ENCODE peak calls at places on chromosomes 13 and 19, in eight cellular contexts. F is endothelial cell of umbilical vein, S is GM23338, D is K562, A is H1, Q is HCT116, I is HepG2, L is GM12878. R is an unnamed sample.

GRCh38 chr13:59747529-59747928 is 416.2 kb downstream of the DIAPH3 start:
- DNase-seq in F (no peak), S (peak), D (no peak), A (no peak), Q (peak), I (peak), L (no peak), R (no peak)

GRCh38 chr13:45393941-45394570 is 24.1 kb downstream of the SLC25A30 start:
- DNase-seq in F (peak), S (peak), D (peak), A (no peak), Q (peak), I (peak), L (no peak), R (no peak)

GRCh38 chr13:39599842-39600241 is 3.2 kb downstream of the LHFPL6 start:
- DNase-seq in F (no peak), S (no peak), D (no peak), A (no peak), Q (no peak), I (no peak), L (no peak), R (no peak)

GRCh38 chr13:76953921-76954320 is 5.6 kb downstream of the ACOD1 start:
- DNase-seq in F (no peak), S (no peak), D (no peak), A (no peak), Q (no peak), I (no peak), L (no peak), R (no peak)

GRCh38 chr13:27296496-27296895 is 25.9 kb downstream of the RASL11A start:
- DNase-seq in F (no peak), S (no peak), D (no peak), A (no peak), Q (no peak), I (no peak), L (no peak), R (no peak)

GRCh38 chr13:106052200-106052767 is 483.2 kb downstream of the EFNB2 start:
- DNase-seq in F (no peak), S (peak), D (no peak), A (no peak), Q (no peak), I (no peak), L (no peak), R (no peak)

GRCh38 chr13:106028916-106029315 is 506.5 kb downstream of the EFNB2 start:
- DNase-seq in F (no peak), S (no peak), D (no peak), A (no peak), Q (no peak), I (no peak), L (no peak), R (no peak)

GRCh38 chr19:47331931-47332547 is at the start of gene C5AR2:
- DNase-seq in F (no peak), S (no peak), D (no peak), A (no peak), Q (no peak), I (no peak), L (no peak), R (no peak)

GRCh38 chr19:19224150-19224851 is 12.5 kb downstream of the NCAN start:
- DNase-seq in F (no peak), S (no peak), D (no peak), A (no peak), Q (no peak), I (no peak), L (no peak), R (no peak)

GRCh38 chr19:2747349-2747748 is 7.5 kb upstream of the SLC39A3 start:
- DNase-seq in F (no peak), S (no peak), D (no peak), A (no peak), Q (no peak), I (no peak), L (peak), R (no peak)

GRCh38 chr13:22594041-22594440 is 586.7 kb upstream of the SGCG start:
- DNase-seq in F (no peak), S (no peak), D (no peak), A (no peak), Q (no peak), I (peak), L (no peak), R (no peak)

GRCh38 chr13:97967948-97968347 is 14.5 kb downstream of the IPO5 start:
- DNase-seq in F (no peak), S (no peak), D (no peak), A (no peak), Q (no peak), I (no peak), L (no peak), R (no peak)

GRCh38 chr13:108987488-108987887 is 358.1 kb downstream of the MYO16 start:
- DNase-seq in F (no peak), S (no peak), D (no peak), A (no peak), Q (no peak), I (no peak), L (no peak), R (no peak)

GRCh38 chr13:20544186-20544914 is 18.7 kb upstream of the CRYL1 start:
- DNase-seq in F (no peak), S (no peak), D (no peak), A (no peak), Q (no peak), I (no peak), L (no peak), R (no peak)

GRCh38 chr13:59086147-59086546 is 1077.6 kb downstream of the DIAPH3 start:
- DNase-seq in F (peak), S (no peak), D (no peak), A (no peak), Q (no peak), I (no peak), L (no peak), R (no peak)

GRCh38 chr13:28012896-28013295 is 24.4 kb upstream of the URAD start:
- DNase-seq in F (no peak), S (no peak), D (no peak), A (no peak), Q (no peak), I (no peak), L (peak), R (no peak)

GRCh38 chr13:42164557-42165125 is 107.3 kb upstream of the AKAP11 start:
- DNase-seq in F (no peak), S (no peak), D (no peak), A (no peak), Q (no peak), I (no peak), L (no peak), R (no peak)

GRCh38 chr13:47330031-47330430 is 433.2 kb upstream of the HTR2A start:
- DNase-seq in F (no peak), S (no peak), D (no peak), A (no peak), Q (no peak), I (no peak), L (no peak), R (no peak)

GRCh38 chr19:5231857-5232503 is 108.6 kb downstream of the PTPRS start:
- DNase-seq in F (no peak), S (no peak), D (no peak), A (no peak), Q (no peak), I (no peak), L (no peak), R (no peak)

GRCh38 chr13:31909889-31910551 is 121.6 kb upstream of the FRY start:
- DNase-seq in F (peak), S (peak), D (peak), A (no peak), Q (peak), I (peak), L (peak), R (peak)

GRCh38 chr19:13959962-13960862 is 7.9 kb downstream of the DCAF15 start:
- DNase-seq in F (no peak), S (peak), D (peak), A (no peak), Q (no peak), I (no peak), L (no peak), R (no peak)

GRCh38 chr19:2695288-2695866 is 7.1 kb downstream of the GNG7 start:
- DNase-seq in F (peak), S (no peak), D (no peak), A (no peak), Q (no peak), I (no peak), L (no peak), R (no peak)

GRCh38 chr13:45315520-45316167 is 25.3 kb downstream of the TPT1 start:
- DNase-seq in F (no peak), S (no peak), D (no peak), A (no peak), Q (no peak), I (no peak), L (no peak), R (no peak)

GRCh38 chr19:19500975-19501644 is 14.2 kb downstream of the TSSK6 start:
- DNase-seq in F (no peak), S (peak), D (no peak), A (no peak), Q (no peak), I (no peak), L (no peak), R (no peak)

GRCh38 chr19:45175663-45176345 is 2.2 kb downstream of the TRAPPC6A start:
- DNase-seq in F (no peak), S (no peak), D (no peak), A (no peak), Q (no peak), I (no peak), L (no peak), R (no peak)

GRCh38 chr19:46076951-46077814 is 36.4 kb upstream of the IGFL4 start:
- DNase-seq in F (peak), S (peak), D (peak), A (peak), Q (peak), I (peak), L (no peak), R (peak)

GRCh38 chr13:113849546-113849945 is 14.3 kb downstream of the GAS6 start:
- DNase-seq in F (no peak), S (no peak), D (no peak), A (no peak), Q (no peak), I (no peak), L (no peak), R (no peak)

GRCh38 chr13:45398862-45399261 is 19.3 kb downstream of the SLC25A30 start:
- DNase-seq in F (no peak), S (no peak), D (no peak), A (no peak), Q (no peak), I (no peak), L (no peak), R (no peak)

GRCh38 chr13:79531542-79532239 is 50.7 kb downstream of the NDFIP2 start:
- DNase-seq in F (no peak), S (no peak), D (no peak), A (no peak), Q (no peak), I (no peak), L (no peak), R (no peak)

GRCh38 chr13:47437411-47437810 is 540.6 kb upstream of the HTR2A start:
- DNase-seq in F (no peak), S (no peak), D (no peak), A (no peak), Q (no peak), I (no peak), L (no peak), R (no peak)

GRCh38 chr19:50384685-50385535 is 763 bp downstream of the POLD1 start:
- DNase-seq in F (no peak), S (peak), D (peak), A (no peak), Q (no peak), I (no peak), L (no peak), R (no peak)

GRCh38 chr13:108044929-108045328 is 170.4 kb downstream of the LIG4 start:
- DNase-seq in F (no peak), S (no peak), D (no peak), A (no peak), Q (no peak), I (no peak), L (no peak), R (no peak)

GRCh38 chr19:47228168-47228936 is 2.6 kb downstream of the BBC3 start:
- DNase-seq in F (no peak), S (peak), D (peak), A (no peak), Q (no peak), I (peak), L (no peak), R (no peak)

GRCh38 chr19:11657307-11657706 is 60.0 kb downstream of the ZNF627 start:
- DNase-seq in F (no peak), S (no peak), D (no peak), A (no peak), Q (no peak), I (peak), L (no peak), R (no peak)

GRCh38 chr19:5261151-5261890 is 79.3 kb downstream of the PTPRS start:
- DNase-seq in F (no peak), S (no peak), D (no peak), A (no peak), Q (no peak), I (no peak), L (no peak), R (no peak)

DNA sequence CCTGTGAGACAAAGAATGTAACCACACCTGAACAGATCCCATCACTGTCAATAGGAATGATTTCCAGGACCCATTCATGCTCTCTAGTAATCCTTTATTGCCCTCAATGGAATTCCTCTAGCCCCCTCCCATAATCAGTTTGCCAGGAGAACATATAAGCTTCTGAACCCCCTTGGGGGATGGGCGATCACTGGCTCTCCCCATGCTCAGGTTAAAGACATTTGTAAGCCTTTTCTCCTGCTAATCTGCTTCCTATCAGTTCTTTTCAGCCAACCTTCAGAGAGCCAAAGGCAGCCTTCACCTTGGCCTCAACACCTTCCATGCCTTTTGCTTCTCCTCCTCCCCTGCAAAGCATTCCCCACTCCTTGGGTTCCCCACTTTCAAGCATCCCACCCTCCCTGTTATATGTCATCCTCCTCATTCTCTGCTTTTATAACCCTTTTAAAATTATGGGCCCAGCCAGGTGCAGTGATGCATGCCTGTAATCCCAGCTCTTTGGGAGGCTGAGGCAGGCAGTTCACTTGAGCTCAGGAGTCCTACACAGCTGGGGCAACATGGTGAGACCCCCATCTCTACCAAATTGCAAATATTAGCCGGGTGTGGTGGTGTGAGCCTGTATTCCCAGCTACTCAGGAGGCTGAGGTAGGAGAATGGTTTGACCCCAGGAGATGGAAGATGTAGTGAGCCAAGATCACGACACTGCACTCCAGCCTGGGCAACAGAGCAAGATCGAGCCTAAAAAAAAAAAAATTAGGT is 12.4 kb downstream of the DPRX start:
- DNase-seq in F (no peak), S (peak), D (no peak), A (no peak), Q (no peak), I (no peak), L (no peak), R (no peak)
- H3K27ac ChIP-seq in F (no peak), S (peak), D (no peak), A (no peak), Q (no peak), I (no peak), L (no peak), R (no peak)

GRCh38 chr19:8392017-8392591 is 1.9 kb downstream of the RAB11B start:
- DNase-seq in F (peak), S (no peak), D (no peak), A (no peak), Q (no peak), I (no peak), L (no peak), R (no peak)
- TF ChIP-seq POLR2AphosphoS5 in F (no peak), S (no peak), D (no peak), A (no peak), Q (no peak), I (no peak), L (no peak), R (no peak)

DNA sequence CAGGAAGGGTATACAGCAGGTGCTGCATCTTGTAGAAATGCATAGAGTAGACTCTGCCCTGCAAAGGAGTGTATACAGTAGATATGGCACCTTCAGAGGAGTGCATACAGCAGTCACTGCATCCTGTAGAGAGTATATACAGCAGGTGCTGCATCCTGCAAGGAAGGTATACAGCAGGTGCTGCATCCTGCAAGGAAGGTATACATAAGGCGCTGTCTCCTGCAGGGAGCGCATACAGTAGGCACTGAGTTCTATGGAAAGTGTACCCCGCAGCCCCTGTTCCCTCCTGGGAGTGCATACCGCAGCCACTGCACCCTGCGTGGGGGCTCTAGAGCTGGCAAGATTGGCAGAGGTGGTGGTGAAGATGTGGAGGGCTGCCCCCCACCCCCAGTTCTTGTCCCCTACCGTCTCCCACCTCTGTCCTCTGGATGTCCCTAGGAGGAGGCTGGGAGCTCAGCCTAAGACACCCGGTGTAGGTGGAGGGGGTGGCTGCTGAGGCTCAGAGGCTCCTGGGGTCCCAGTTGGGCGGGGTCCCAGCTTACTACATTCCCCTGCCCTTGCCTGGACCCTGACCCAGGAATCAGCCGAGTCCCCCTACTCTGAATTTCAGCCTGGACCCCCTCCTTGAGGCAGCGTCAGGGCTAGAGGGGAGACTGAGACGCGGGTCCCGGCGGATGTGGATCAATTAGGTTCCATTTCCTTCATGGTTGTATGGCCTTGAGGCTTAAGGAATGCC is 2.3 kb upstream of the ADAMTSL5 start:
- DNase-seq in F (no peak), S (no peak), D (no peak), A (no peak), Q (no peak), I (no peak), L (no peak), R (no peak)
- TF ChIP-seq EZH2 in F (no peak), S (no peak), D (no peak), A (no peak), Q (no peak), I (no peak), L (no peak), R (no peak)

GRCh38 chr13:110981379-110981778 is 66.5 kb upstream of the ANKRD10 start:
- DNase-seq in F (no peak), S (no peak), D (peak), A (no peak), Q (no peak), I (no peak), L (no peak), R (no peak)

GRCh38 chr13:110984798-110985197 is 69.9 kb upstream of the ANKRD10 start:
- DNase-seq in F (no peak), S (no peak), D (no peak), A (no peak), Q (no peak), I (no peak), L (no peak), R (no peak)

GRCh38 chr13:110989331-110989730 is 74.5 kb upstream of the ANKRD10 start:
- DNase-seq in F (no peak), S (no peak), D (no peak), A (no peak), Q (no peak), I (no peak), L (no peak), R (no peak)

GRCh38 chr13:110984392-110984791 is 69.5 kb upstream of the ANKRD10 start:
- DNase-seq in F (no peak), S (no peak), D (no peak), A (no peak), Q (no peak), I (no peak), L (no peak), R (no peak)

GRCh38 chr13:110985570-110985969 is 70.7 kb upstream of the ANKRD10 start:
- DNase-seq in F (no peak), S (no peak), D (no peak), A (no peak), Q (no peak), I (no peak), L (no peak), R (no peak)
- H3K27ac ChIP-seq in F (no peak), S (no peak), D (no peak), A (no peak), Q (no peak), I (no peak), L (no peak), R (no peak)

GRCh38 chr19:52221831-52222375 is 32.1 kb downstream of the PPP2R1A start:
- DNase-seq in F (no peak), S (no peak), D (no peak), A (no peak), Q (no peak), I (no peak), L (no peak), R (no peak)
- TF ChIP-seq POLR2AphosphoS5 in F (no peak), S (no peak), D (no peak), A (no peak), Q (no peak), I (no peak), L (no peak), R (no peak)

DNA sequence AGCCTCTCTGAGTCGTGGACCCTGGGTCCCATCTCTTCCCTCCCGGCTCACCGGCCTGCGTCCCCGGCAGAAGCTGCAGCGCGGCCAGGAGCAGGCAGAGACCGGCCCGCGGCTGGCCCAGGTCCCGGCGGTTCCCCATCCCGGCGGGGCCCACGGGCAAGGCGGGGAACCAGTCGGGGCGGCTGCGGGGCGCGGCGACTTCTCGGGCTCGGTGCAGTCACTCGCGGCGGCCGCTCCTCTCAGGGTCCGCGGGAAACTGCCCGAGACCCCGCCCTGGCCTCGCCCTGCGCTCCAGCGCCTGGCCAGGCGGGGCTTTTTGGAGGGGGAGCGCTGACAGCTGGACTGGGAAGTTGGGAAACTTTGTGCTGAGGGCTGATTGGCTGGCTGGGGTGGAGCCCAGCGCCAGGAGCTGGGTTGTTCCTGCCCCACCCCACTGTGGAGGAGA is at the start of gene COL5A3:
- DNase-seq in F (no peak), S (peak), D (peak), A (no peak), Q (no peak), I (no peak), L (no peak), R (no peak)
- TF ChIP-seq EZH2 in F (no peak), S (no peak), D (no peak), A (no peak), Q (no peak), I (no peak), L (no peak), R (no peak)

DNA sequence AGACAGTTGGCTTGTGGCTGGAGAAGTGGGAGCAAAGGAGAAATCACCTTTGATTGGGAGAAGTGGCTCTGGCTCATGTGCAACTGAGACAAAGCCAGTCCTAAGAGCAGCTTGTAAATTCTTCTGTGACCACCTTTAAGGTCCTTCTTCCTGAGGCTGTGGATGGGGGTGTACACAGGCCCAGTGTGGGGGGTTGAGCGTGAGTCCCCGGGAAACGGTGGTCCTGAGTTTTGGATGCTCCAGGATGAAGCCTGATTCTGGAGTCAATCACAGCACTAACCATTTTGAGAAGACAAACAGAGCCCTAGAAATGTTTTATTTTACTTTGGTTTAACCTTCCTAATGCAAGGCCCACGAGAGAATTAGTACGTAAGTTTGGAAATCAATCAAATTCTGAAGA is 3.9 kb upstream of the CEBPA start:
- DNase-seq in F (no peak), S (no peak), D (no peak), A (no peak), Q (no peak), I (no peak), L (no peak), R (no peak)
- H3K27ac ChIP-seq in F (no peak), S (no peak), D (no peak), A (no peak), Q (no peak), I (no peak), L (no peak), R (no peak)

GRCh38 chr19:48872884-48873475 is 759 bp downstream of the PPP1R15A start:
- DNase-seq in F (peak), S (peak), D (peak), A (peak), Q (peak), I (peak), L (peak), R (peak)
- TF ChIP-seq POLR2AphosphoS5 in F (peak), S (no peak), D (no peak), A (peak), Q (peak), I (no peak), L (no peak), R (no peak)